ENCODE peak calls at places on chromosomes 11 and 22, in five cellular contexts. One of them, this sample, is unnamed.

GRCh38 chr11:46342237-46342636 is 5.0 kb upstream of the DGKZ start:
- DNase-seq in fibroblast of the aortic adventitia: no peak
- DNase-seq in A673: peak
- DNase-seq in DND-41: peak
- DNase-seq in uterus: no peak
- DNase-seq in this sample: peak

GRCh38 chr11:129317564-129317963 is 58.1 kb upstream of the BARX2 start:
- DNase-seq in fibroblast of the aortic adventitia: no peak
- DNase-seq in A673: no peak
- DNase-seq in DND-41: no peak
- DNase-seq in uterus: no peak
- DNase-seq in this sample: no peak

GRCh38 chr22:45680932-45681700 is 9.5 kb downstream of the ATXN10 start:
- DNase-seq in fibroblast of the aortic adventitia: peak
- DNase-seq in A673: no peak
- DNase-seq in DND-41: no peak
- DNase-seq in uterus: no peak
- DNase-seq in this sample: no peak

GRCh38 chr11:56849250-56849649 is 100.8 kb upstream of the OR9G4 start:
- DNase-seq in fibroblast of the aortic adventitia: no peak
- DNase-seq in A673: no peak
- DNase-seq in DND-41: no peak
- DNase-seq in uterus: no peak
- DNase-seq in this sample: no peak

GRCh38 chr11:110991621-110992355 is 253.7 kb upstream of the POU2AF2 start:
- DNase-seq in fibroblast of the aortic adventitia: peak
- DNase-seq in A673: no peak
- DNase-seq in DND-41: no peak
- DNase-seq in uterus: peak
- DNase-seq in this sample: no peak

GRCh38 chr11:74739546-74740270 is 8.5 kb upstream of the CHRDL2 start:
- DNase-seq in fibroblast of the aortic adventitia: peak
- DNase-seq in A673: peak
- DNase-seq in DND-41: peak
- DNase-seq in uterus: peak
- DNase-seq in this sample: peak

GRCh38 chr11:71384561-71384960 is 63.6 kb downstream of the DHCR7 start:
- DNase-seq in fibroblast of the aortic adventitia: no peak
- DNase-seq in A673: no peak
- DNase-seq in DND-41: no peak
- DNase-seq in uterus: no peak
- DNase-seq in this sample: no peak

GRCh38 chr11:12841946-12842630 is 167.0 kb upstream of the RASSF10 start:
- DNase-seq in fibroblast of the aortic adventitia: peak
- DNase-seq in A673: peak
- DNase-seq in DND-41: peak
- DNase-seq in uterus: peak
- DNase-seq in this sample: no peak

GRCh38 chr11:9040410-9040809 is 36.6 kb upstream of the NRIP3 start:
- DNase-seq in fibroblast of the aortic adventitia: no peak
- DNase-seq in A673: no peak
- DNase-seq in DND-41: no peak
- DNase-seq in uterus: no peak
- DNase-seq in this sample: no peak

GRCh38 chr11:43787823-43788222 is 92.8 kb upstream of the ALKBH3 start:
- DNase-seq in fibroblast of the aortic adventitia: no peak
- DNase-seq in A673: no peak
- DNase-seq in DND-41: no peak
- DNase-seq in uterus: no peak
- DNase-seq in this sample: no peak
- H3K4me3 ChIP-seq in fibroblast of the aortic adventitia: no peak
- H3K4me3 ChIP-seq in A673: no peak
- H3K4me3 ChIP-seq in DND-41: no peak
- H3K4me3 ChIP-seq in uterus: no peak
- H3K4me3 ChIP-seq in this sample: no peak

GRCh38 chr11:61695917-61696316 is 15.7 kb downstream of the DAGLA start:
- DNase-seq in fibroblast of the aortic adventitia: peak
- DNase-seq in A673: peak
- DNase-seq in DND-41: peak
- DNase-seq in uterus: peak
- DNase-seq in this sample: peak
- H3K4me3 ChIP-seq in fibroblast of the aortic adventitia: no peak
- H3K4me3 ChIP-seq in A673: peak
- H3K4me3 ChIP-seq in DND-41: no peak
- H3K4me3 ChIP-seq in uterus: no peak
- H3K4me3 ChIP-seq in this sample: peak

GRCh38 chr11:33718441-33718840 is 17.8 kb downstream of the CD59 start:
- DNase-seq in fibroblast of the aortic adventitia: no peak
- DNase-seq in A673: no peak
- DNase-seq in DND-41: no peak
- DNase-seq in uterus: no peak
- DNase-seq in this sample: no peak

GRCh38 chr11:33722579-33723234 is 13.5 kb downstream of the CD59 start:
- DNase-seq in fibroblast of the aortic adventitia: peak
- DNase-seq in A673: no peak
- DNase-seq in DND-41: no peak
- DNase-seq in uterus: no peak
- DNase-seq in this sample: peak

GRCh38 chr11:33721291-33721840 is 14.9 kb downstream of the CD59 start:
- DNase-seq in fibroblast of the aortic adventitia: no peak
- DNase-seq in A673: no peak
- DNase-seq in DND-41: no peak
- DNase-seq in uterus: no peak
- DNase-seq in this sample: no peak

GRCh38 chr11:33721984-33722383 is 14.2 kb downstream of the CD59 start:
- DNase-seq in fibroblast of the aortic adventitia: no peak
- DNase-seq in A673: no peak
- DNase-seq in DND-41: no peak
- DNase-seq in uterus: no peak
- DNase-seq in this sample: no peak

GRCh38 chr11:33719587-33719986 is 16.6 kb downstream of the CD59 start:
- DNase-seq in fibroblast of the aortic adventitia: no peak
- DNase-seq in A673: no peak
- DNase-seq in DND-41: peak
- DNase-seq in uterus: no peak
- DNase-seq in this sample: no peak
- H3K4me3 ChIP-seq in fibroblast of the aortic adventitia: no peak
- H3K4me3 ChIP-seq in A673: no peak
- H3K4me3 ChIP-seq in DND-41: no peak
- H3K4me3 ChIP-seq in uterus: no peak
- H3K4me3 ChIP-seq in this sample: no peak

DNA sequence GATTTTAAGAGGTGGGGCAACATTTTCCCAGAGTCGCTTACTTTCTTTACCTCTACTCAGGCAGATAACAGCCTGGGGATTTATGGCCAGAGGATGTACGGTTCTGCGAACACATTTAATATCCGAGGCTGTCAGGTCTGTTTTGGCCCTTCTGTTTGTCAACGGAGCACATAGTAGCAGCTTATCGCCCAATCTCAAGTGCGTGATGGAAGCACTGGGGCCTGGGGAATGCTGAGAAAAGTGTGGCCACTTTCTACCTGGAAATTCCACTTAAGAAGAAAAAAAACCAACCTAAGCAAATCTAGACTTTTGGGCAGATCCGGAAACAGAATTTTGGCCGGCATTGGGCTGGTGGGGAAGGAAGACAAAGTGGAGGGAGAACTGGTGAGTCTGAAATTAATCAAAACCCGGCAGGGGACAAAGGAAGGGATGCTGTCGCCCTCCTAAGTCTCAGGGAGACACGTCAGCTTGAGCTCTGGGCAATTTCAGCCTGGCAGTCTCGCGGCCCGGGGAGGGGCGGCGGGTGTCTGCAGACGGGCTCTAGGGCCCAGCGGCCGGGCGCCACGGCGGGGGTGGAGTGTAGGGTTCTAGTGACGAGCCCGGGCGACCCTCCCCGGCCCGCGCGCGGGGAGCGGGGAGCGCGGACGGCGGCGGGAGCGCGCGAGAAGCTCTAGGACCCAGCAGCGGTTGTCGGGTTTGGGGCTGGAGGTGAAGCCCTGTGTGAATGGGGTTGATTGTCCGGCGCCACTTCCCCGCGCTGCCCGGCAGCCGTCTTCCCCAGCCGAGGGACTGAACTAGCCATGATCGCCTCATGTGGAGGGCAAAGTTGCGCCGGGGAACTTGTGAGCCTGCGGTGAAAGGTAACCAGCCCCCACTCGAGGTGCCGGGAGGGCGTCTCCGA is at the start of gene AMOTL1:
- DNase-seq in fibroblast of the aortic adventitia: peak
- DNase-seq in A673: peak
- DNase-seq in DND-41: no peak
- DNase-seq in uterus: peak
- DNase-seq in this sample: peak
- H3K4me3 ChIP-seq in fibroblast of the aortic adventitia: peak
- H3K4me3 ChIP-seq in A673: peak
- H3K4me3 ChIP-seq in DND-41: no peak
- H3K4me3 ChIP-seq in uterus: peak
- H3K4me3 ChIP-seq in this sample: peak

DNA sequence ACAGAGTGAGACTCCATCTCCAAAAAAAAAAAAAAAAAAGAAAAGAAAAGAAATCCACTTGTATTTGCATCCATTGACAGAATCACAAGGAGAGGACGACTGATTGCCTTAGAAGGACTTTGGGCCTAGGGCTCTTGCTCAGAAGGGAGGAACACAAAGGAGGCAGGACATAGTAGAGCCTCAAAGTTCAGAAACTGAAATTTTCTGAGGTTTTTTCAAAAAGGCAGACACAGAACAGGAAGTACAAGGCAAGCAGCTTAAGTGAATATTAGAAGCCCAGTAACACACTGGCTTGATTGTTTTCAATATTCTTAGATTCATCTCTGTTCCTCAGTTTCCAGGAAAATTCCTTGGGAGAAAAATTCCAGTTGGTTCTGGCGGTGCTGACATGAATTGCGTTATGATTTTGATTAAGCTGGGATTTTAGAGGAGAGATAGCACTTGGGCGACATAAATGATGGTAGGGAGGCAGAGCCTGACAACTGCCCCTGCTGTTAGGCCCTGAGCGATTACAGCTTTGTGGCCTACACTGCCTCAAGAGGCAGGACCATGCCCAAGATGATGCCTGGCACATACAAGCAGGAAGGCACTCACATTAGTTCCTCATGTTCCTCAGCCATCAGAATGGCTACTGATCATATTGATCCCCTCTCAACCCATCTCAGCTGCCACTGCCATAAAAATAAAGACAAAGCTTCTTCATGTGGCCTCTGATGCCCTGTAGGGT is 15.3 kb downstream of the CLPB start:
- DNase-seq in fibroblast of the aortic adventitia: no peak
- DNase-seq in A673: no peak
- DNase-seq in DND-41: no peak
- DNase-seq in uterus: no peak
- DNase-seq in this sample: no peak
- H3K4me3 ChIP-seq in fibroblast of the aortic adventitia: no peak
- H3K4me3 ChIP-seq in A673: no peak
- H3K4me3 ChIP-seq in DND-41: no peak
- H3K4me3 ChIP-seq in uterus: no peak
- H3K4me3 ChIP-seq in this sample: no peak

GRCh38 chr11:122883682-122883981 is 1.1 kb downstream of the JHY start:
- DNase-seq in fibroblast of the aortic adventitia: peak
- DNase-seq in A673: no peak
- DNase-seq in DND-41: no peak
- DNase-seq in uterus: no peak
- DNase-seq in this sample: no peak
- H3K4me3 ChIP-seq in fibroblast of the aortic adventitia: peak
- H3K4me3 ChIP-seq in A673: peak
- H3K4me3 ChIP-seq in DND-41: no peak
- H3K4me3 ChIP-seq in uterus: peak
- H3K4me3 ChIP-seq in this sample: peak

This sample was measured in osteoblast.